ENCODE peak calls at places on chromosomes 11 and 22, in eight cellular contexts. One of them, this sample, is unnamed.

GRCh38 chr11:34641981-34642380 is 21.1 kb downstream of the EHF start:
- DNase-seq in RWPE2: no peak
- DNase-seq in right atrium auricular region: no peak
- DNase-seq in tibial nerve: no peak
- DNase-seq in heart left ventricle: no peak
- DNase-seq in AG04450: no peak
- DNase-seq in hepatocyte: no peak
- DNase-seq in upper lobe of right lung: no peak
- DNase-seq in this sample: no peak

GRCh38 chr11:2788751-2789140 is 89.0 kb upstream of the KCNQ1OT1 start:
- DNase-seq in right atrium auricular region: peak
- DNase-seq in hepatocyte: no peak
- DNase-seq in upper lobe of right lung: peak
- DNase-seq in heart left ventricle: no peak
- DNase-seq in RWPE2: no peak
- DNase-seq in AG04450: no peak
- DNase-seq in tibial nerve: no peak
- DNase-seq in this sample: no peak

GRCh38 chr11:12684821-12685220 is 10.6 kb downstream of the TEAD1 start:
- DNase-seq in hepatocyte: no peak
- DNase-seq in upper lobe of right lung: no peak
- DNase-seq in tibial nerve: no peak
- DNase-seq in AG04450: no peak
- DNase-seq in right atrium auricular region: no peak
- DNase-seq in RWPE2: no peak
- DNase-seq in heart left ventricle: no peak
- DNase-seq in this sample: no peak

GRCh38 chr11:64251722-64251985 is 324 bp downstream of the PLCB3 start:
- DNase-seq in RWPE2: no peak
- DNase-seq in hepatocyte: no peak
- DNase-seq in AG04450: no peak
- DNase-seq in upper lobe of right lung: no peak
- DNase-seq in tibial nerve: no peak
- DNase-seq in heart left ventricle: peak
- DNase-seq in right atrium auricular region: no peak
- DNase-seq in this sample: no peak

GRCh38 chr11:92628401-92629292 is 340.8 kb upstream of the MTNR1B start:
- DNase-seq in tibial nerve: no peak
- DNase-seq in AG04450: no peak
- DNase-seq in RWPE2: no peak
- DNase-seq in right atrium auricular region: no peak
- DNase-seq in upper lobe of right lung: no peak
- DNase-seq in hepatocyte: no peak
- DNase-seq in heart left ventricle: no peak
- DNase-seq in this sample: no peak

GRCh38 chr11:15747671-15748070 is 608.7 kb downstream of the SOX6 start:
- DNase-seq in heart left ventricle: no peak
- DNase-seq in hepatocyte: no peak
- DNase-seq in upper lobe of right lung: no peak
- DNase-seq in right atrium auricular region: no peak
- DNase-seq in tibial nerve: no peak
- DNase-seq in AG04450: peak
- DNase-seq in RWPE2: no peak
- DNase-seq in this sample: no peak

GRCh38 chr22:37533995-37534394 is 14.8 kb upstream of the CARD10 start:
- DNase-seq in upper lobe of right lung: no peak
- DNase-seq in right atrium auricular region: no peak
- DNase-seq in RWPE2: no peak
- DNase-seq in heart left ventricle: no peak
- DNase-seq in hepatocyte: no peak
- DNase-seq in tibial nerve: no peak
- DNase-seq in AG04450: peak
- DNase-seq in this sample: no peak

GRCh38 chr22:27850000-27850465 is 48.5 kb upstream of the MN1 start:
- DNase-seq in heart left ventricle: peak
- DNase-seq in hepatocyte: no peak
- DNase-seq in tibial nerve: peak
- DNase-seq in AG04450: no peak
- DNase-seq in RWPE2: no peak
- DNase-seq in right atrium auricular region: no peak
- DNase-seq in upper lobe of right lung: no peak
- DNase-seq in this sample: peak

GRCh38 chr11:71396548-71397123 is 51.6 kb downstream of the DHCR7 start:
- DNase-seq in heart left ventricle: no peak
- DNase-seq in AG04450: no peak
- DNase-seq in RWPE2: no peak
- DNase-seq in tibial nerve: no peak
- DNase-seq in hepatocyte: no peak
- DNase-seq in right atrium auricular region: no peak
- DNase-seq in upper lobe of right lung: no peak
- DNase-seq in this sample: no peak

GRCh38 chr11:128667873-128668272 is 26.0 kb upstream of the FLI1 start:
- DNase-seq in RWPE2: no peak
- DNase-seq in hepatocyte: no peak
- DNase-seq in heart left ventricle: no peak
- DNase-seq in AG04450: no peak
- DNase-seq in upper lobe of right lung: no peak
- DNase-seq in tibial nerve: no peak
- DNase-seq in right atrium auricular region: no peak
- DNase-seq in this sample: no peak

GRCh38 chr11:44361883-44362282 is 51.9 kb upstream of the ALX4 start:
- DNase-seq in tibial nerve: no peak
- DNase-seq in heart left ventricle: no peak
- DNase-seq in right atrium auricular region: no peak
- DNase-seq in upper lobe of right lung: no peak
- DNase-seq in RWPE2: no peak
- DNase-seq in hepatocyte: no peak
- DNase-seq in AG04450: no peak
- DNase-seq in this sample: no peak

GRCh38 chr11:119100246-119100959 is 1.2 kb downstream of the DPAGT1 start:
- DNase-seq in heart left ventricle: no peak
- DNase-seq in hepatocyte: peak
- DNase-seq in right atrium auricular region: no peak
- DNase-seq in RWPE2: no peak
- DNase-seq in upper lobe of right lung: no peak
- DNase-seq in tibial nerve: no peak
- DNase-seq in AG04450: no peak
- DNase-seq in this sample: no peak

GRCh38 chr11:126815111-126815510 is 185.5 kb downstream of the KIRREL3 start:
- DNase-seq in tibial nerve: no peak
- DNase-seq in AG04450: no peak
- DNase-seq in RWPE2: no peak
- DNase-seq in hepatocyte: no peak
- DNase-seq in upper lobe of right lung: no peak
- DNase-seq in right atrium auricular region: no peak
- DNase-seq in heart left ventricle: no peak
- DNase-seq in this sample: no peak

GRCh38 chr11:33505140-33505539 is 195.5 kb downstream of the C11orf91 start:
- DNase-seq in tibial nerve: no peak
- DNase-seq in right atrium auricular region: no peak
- DNase-seq in hepatocyte: no peak
- DNase-seq in RWPE2: no peak
- DNase-seq in AG04450: no peak
- DNase-seq in upper lobe of right lung: no peak
- DNase-seq in heart left ventricle: no peak
- DNase-seq in this sample: no peak

GRCh38 chr22:17109113-17109865 is 11.9 kb downstream of the TMEM121B start:
- DNase-seq in heart left ventricle: no peak
- DNase-seq in RWPE2: no peak
- DNase-seq in right atrium auricular region: no peak
- DNase-seq in hepatocyte: no peak
- DNase-seq in AG04450: no peak
- DNase-seq in tibial nerve: no peak
- DNase-seq in upper lobe of right lung: no peak
- DNase-seq in this sample: no peak

GRCh38 chr22:32106930-32107329 is 52.2 kb downstream of the C22orf42 start:
- DNase-seq in right atrium auricular region: no peak
- DNase-seq in tibial nerve: no peak
- DNase-seq in hepatocyte: peak
- DNase-seq in upper lobe of right lung: no peak
- DNase-seq in RWPE2: no peak
- DNase-seq in AG04450: no peak
- DNase-seq in heart left ventricle: no peak
- DNase-seq in this sample: no peak

GRCh38 chr11:127627629-127628462 is 627.3 kb upstream of the KIRREL3 start:
- DNase-seq in hepatocyte: no peak
- DNase-seq in heart left ventricle: no peak
- DNase-seq in right atrium auricular region: no peak
- DNase-seq in AG04450: no peak
- DNase-seq in upper lobe of right lung: no peak
- DNase-seq in tibial nerve: no peak
- DNase-seq in RWPE2: peak
- DNase-seq in this sample: peak

GRCh38 chr11:13007182-13007581 is 1.9 kb upstream of the RASSF10 start:
- DNase-seq in hepatocyte: no peak
- DNase-seq in AG04450: no peak
- DNase-seq in RWPE2: no peak
- DNase-seq in heart left ventricle: no peak
- DNase-seq in right atrium auricular region: no peak
- DNase-seq in upper lobe of right lung: no peak
- DNase-seq in tibial nerve: no peak
- DNase-seq in this sample: no peak

GRCh38 chr22:36365020-36365411 is 22.8 kb downstream of the MYH9 start:
- DNase-seq in AG04450: peak
- DNase-seq in upper lobe of right lung: no peak
- DNase-seq in hepatocyte: peak
- DNase-seq in heart left ventricle: no peak
- DNase-seq in RWPE2: peak
- DNase-seq in right atrium auricular region: peak
- DNase-seq in tibial nerve: no peak
- DNase-seq in this sample: no peak

GRCh38 chr11:62792193-62792575 is 378 bp upstream of the TMEM223 start:
- DNase-seq in AG04450: no peak
- DNase-seq in hepatocyte: peak
- DNase-seq in upper lobe of right lung: no peak
- DNase-seq in tibial nerve: no peak
- DNase-seq in RWPE2: no peak
- DNase-seq in heart left ventricle: peak
- DNase-seq in right atrium auricular region: no peak
- DNase-seq in this sample: no peak

GRCh38 chr11:32113200-32113599 is 22.3 kb downstream of the RCN1 start:
- DNase-seq in tibial nerve: no peak
- DNase-seq in hepatocyte: no peak
- DNase-seq in right atrium auricular region: no peak
- DNase-seq in RWPE2: no peak
- DNase-seq in AG04450: no peak
- DNase-seq in heart left ventricle: no peak
- DNase-seq in upper lobe of right lung: no peak
- DNase-seq in this sample: no peak

GRCh38 chr11:28466506-28466905 is 358.3 kb downstream of the METTL15 start:
- DNase-seq in hepatocyte: no peak
- DNase-seq in upper lobe of right lung: no peak
- DNase-seq in tibial nerve: no peak
- DNase-seq in AG04450: no peak
- DNase-seq in RWPE2: no peak
- DNase-seq in heart left ventricle: no peak
- DNase-seq in right atrium auricular region: no peak
- DNase-seq in this sample: no peak

GRCh38 chr22:50192825-50193204 is 7.1 kb downstream of the TRABD start:
- DNase-seq in RWPE2: no peak
- DNase-seq in heart left ventricle: no peak
- DNase-seq in tibial nerve: no peak
- DNase-seq in hepatocyte: no peak
- DNase-seq in right atrium auricular region: no peak
- DNase-seq in upper lobe of right lung: no peak
- DNase-seq in AG04450: no peak
- DNase-seq in this sample: no peak

GRCh38 chr11:76152741-76153608 is 53.3 kb downstream of the WNT11 start:
- DNase-seq in tibial nerve: no peak
- DNase-seq in RWPE2: no peak
- DNase-seq in right atrium auricular region: no peak
- DNase-seq in heart left ventricle: no peak
- DNase-seq in hepatocyte: no peak
- DNase-seq in upper lobe of right lung: no peak
- DNase-seq in AG04450: no peak
- DNase-seq in this sample: no peak
- H3K4me3 ChIP-seq in tibial nerve: peak
- H3K4me3 ChIP-seq in RWPE2: no peak
- H3K4me3 ChIP-seq in right atrium auricular region: peak
- H3K4me3 ChIP-seq in heart left ventricle: peak
- H3K4me3 ChIP-seq in hepatocyte: no peak
- H3K4me3 ChIP-seq in upper lobe of right lung: peak
- H3K4me3 ChIP-seq in AG04450: no peak
- H3K4me3 ChIP-seq in this sample: no peak

GRCh38 chr11:612201-612960 is 3.4 kb downstream of the IRF7 start:
- DNase-seq in tibial nerve: no peak
- DNase-seq in hepatocyte: peak
- DNase-seq in RWPE2: peak
- DNase-seq in AG04450: no peak
- DNase-seq in upper lobe of right lung: peak
- DNase-seq in heart left ventricle: no peak
- DNase-seq in right atrium auricular region: no peak
- DNase-seq in this sample: peak
- TF ChIP-seq CTCF in tibial nerve: no peak
- TF ChIP-seq CTCF in hepatocyte: peak
- TF ChIP-seq CTCF in RWPE2: no peak
- TF ChIP-seq CTCF in AG04450: peak
- TF ChIP-seq CTCF in upper lobe of right lung: no peak
- TF ChIP-seq CTCF in heart left ventricle: no peak
- TF ChIP-seq CTCF in right atrium auricular region: no peak
- TF ChIP-seq CTCF in this sample: peak

GRCh38 chr11:77040401-77040777 is 6.2 kb downstream of the B3GNT6 start:
- DNase-seq in right atrium auricular region: no peak
- DNase-seq in RWPE2: no peak
- DNase-seq in hepatocyte: no peak
- DNase-seq in heart left ventricle: no peak
- DNase-seq in upper lobe of right lung: no peak
- DNase-seq in AG04450: no peak
- DNase-seq in tibial nerve: no peak
- DNase-seq in this sample: no peak

GRCh38 chr11:77038825-77039326 is 4.7 kb downstream of the B3GNT6 start:
- DNase-seq in RWPE2: no peak
- DNase-seq in hepatocyte: no peak
- DNase-seq in upper lobe of right lung: no peak
- DNase-seq in right atrium auricular region: no peak
- DNase-seq in AG04450: no peak
- DNase-seq in heart left ventricle: no peak
- DNase-seq in tibial nerve: no peak
- DNase-seq in this sample: no peak

GRCh38 chr11:77038029-77038824 is 4.0 kb downstream of the B3GNT6 start:
- DNase-seq in AG04450: no peak
- DNase-seq in RWPE2: no peak
- DNase-seq in right atrium auricular region: no peak
- DNase-seq in heart left ventricle: no peak
- DNase-seq in hepatocyte: no peak
- DNase-seq in tibial nerve: no peak
- DNase-seq in upper lobe of right lung: no peak
- DNase-seq in this sample: no peak

GRCh38 chr11:77040889-77041288 is 6.7 kb downstream of the B3GNT6 start:
- DNase-seq in heart left ventricle: no peak
- DNase-seq in right atrium auricular region: no peak
- DNase-seq in upper lobe of right lung: no peak
- DNase-seq in hepatocyte: no peak
- DNase-seq in tibial nerve: no peak
- DNase-seq in AG04450: no peak
- DNase-seq in RWPE2: no peak
- DNase-seq in this sample: no peak

GRCh38 chr11:77039491-77040400 is 5.5 kb downstream of the B3GNT6 start:
- DNase-seq in upper lobe of right lung: peak
- DNase-seq in heart left ventricle: no peak
- DNase-seq in hepatocyte: peak
- DNase-seq in RWPE2: no peak
- DNase-seq in tibial nerve: no peak
- DNase-seq in AG04450: no peak
- DNase-seq in right atrium auricular region: no peak
- DNase-seq in this sample: no peak
- H3K4me3 ChIP-seq in upper lobe of right lung: peak
- H3K4me3 ChIP-seq in heart left ventricle: peak
- H3K4me3 ChIP-seq in hepatocyte: peak
- H3K4me3 ChIP-seq in RWPE2: peak
- H3K4me3 ChIP-seq in tibial nerve: peak
- H3K4me3 ChIP-seq in AG04450: peak
- H3K4me3 ChIP-seq in right atrium auricular region: peak
- H3K4me3 ChIP-seq in this sample: no peak

GRCh38 chr11:103927535-103927934 is 108.9 kb upstream of the DDI1 start:
- DNase-seq in hepatocyte: no peak
- DNase-seq in heart left ventricle: no peak
- DNase-seq in upper lobe of right lung: no peak
- DNase-seq in AG04450: no peak
- DNase-seq in tibial nerve: no peak
- DNase-seq in RWPE2: no peak
- DNase-seq in right atrium auricular region: no peak
- DNase-seq in this sample: no peak
- TF ChIP-seq CTCF in hepatocyte: peak
- TF ChIP-seq CTCF in heart left ventricle: peak
- TF ChIP-seq CTCF in upper lobe of right lung: peak
- TF ChIP-seq CTCF in AG04450: peak
- TF ChIP-seq CTCF in tibial nerve: no peak
- TF ChIP-seq CTCF in RWPE2: peak
- TF ChIP-seq CTCF in right atrium auricular region: no peak
- TF ChIP-seq CTCF in this sample: peak